ENCODE peak calls at places on chromosomes 13 and 19, in eight cellular contexts. One of them, this sample, is unnamed.

GRCh38 chr19:10612515-10613119 is 12.7 kb upstream of the SLC44A2 start:
- DNase-seq in BE2C: no peak
- DNase-seq in H1: no peak
- DNase-seq in uterus: peak; percentile 34
- DNase-seq in effector memory CD4-positive, alpha-beta T cell: no peak
- DNase-seq in lower lobe of right lung: peak; percentile 87
- DNase-seq in Peyer's patch: peak; percentile 59
- DNase-seq in GM23338: no peak
- DNase-seq in this sample: no peak

GRCh38 chr13:91153372-91153771 is 194.1 kb upstream of the MIR17HG start:
- DNase-seq in BE2C: no peak
- DNase-seq in H1: no peak
- DNase-seq in uterus: no peak
- DNase-seq in effector memory CD4-positive, alpha-beta T cell: no peak
- DNase-seq in lower lobe of right lung: no peak
- DNase-seq in Peyer's patch: no peak
- DNase-seq in GM23338: no peak
- DNase-seq in this sample: no peak

GRCh38 chr13:74191036-74191809 is 57.0 kb upstream of the KLF12 start:
- DNase-seq in BE2C: no peak
- DNase-seq in H1: no peak
- DNase-seq in uterus: no peak
- DNase-seq in effector memory CD4-positive, alpha-beta T cell: no peak
- DNase-seq in lower lobe of right lung: no peak
- DNase-seq in Peyer's patch: no peak
- DNase-seq in GM23338: no peak
- DNase-seq in this sample: no peak

GRCh38 chr13:31115616-31116015 is 46.1 kb downstream of the HSPH1 start:
- DNase-seq in BE2C: no peak
- DNase-seq in H1: no peak
- DNase-seq in uterus: no peak
- DNase-seq in effector memory CD4-positive, alpha-beta T cell: no peak
- DNase-seq in lower lobe of right lung: no peak
- DNase-seq in Peyer's patch: no peak
- DNase-seq in GM23338: no peak
- DNase-seq in this sample: no peak

GRCh38 chr13:79403113-79403512 is 2.9 kb downstream of the RBM26 start:
- DNase-seq in BE2C: no peak
- DNase-seq in H1: no peak
- DNase-seq in uterus: no peak
- DNase-seq in effector memory CD4-positive, alpha-beta T cell: no peak
- DNase-seq in lower lobe of right lung: no peak
- DNase-seq in Peyer's patch: no peak
- DNase-seq in GM23338: no peak
- DNase-seq in this sample: no peak

GRCh38 chr19:14112051-14112808 is 5.3 kb downstream of the PRKACA start:
- DNase-seq in BE2C: no peak
- DNase-seq in H1: no peak
- DNase-seq in uterus: no peak
- DNase-seq in effector memory CD4-positive, alpha-beta T cell: no peak
- DNase-seq in lower lobe of right lung: no peak
- DNase-seq in Peyer's patch: no peak
- DNase-seq in GM23338: peak; percentile 34
- DNase-seq in this sample: no peak

GRCh38 chr13:75101997-75102720 is 379.8 kb downstream of the TBC1D4 start:
- DNase-seq in BE2C: peak; percentile 7
- DNase-seq in H1: no peak
- DNase-seq in uterus: no peak
- DNase-seq in effector memory CD4-positive, alpha-beta T cell: no peak
- DNase-seq in lower lobe of right lung: no peak
- DNase-seq in Peyer's patch: no peak
- DNase-seq in GM23338: peak; percentile 36
- DNase-seq in this sample: no peak

GRCh38 chr19:13978306-13978705 is 26.0 kb downstream of the DCAF15 start:
- DNase-seq in BE2C: peak; percentile 91
- DNase-seq in H1: peak; percentile 98
- DNase-seq in uterus: peak; percentile 91
- DNase-seq in effector memory CD4-positive, alpha-beta T cell: no peak
- DNase-seq in lower lobe of right lung: peak; percentile 86
- DNase-seq in Peyer's patch: peak; percentile 76
- DNase-seq in GM23338: peak; percentile 99
- DNase-seq in this sample: peak; percentile 92

GRCh38 chr13:48476215-48476614 is 56.7 kb downstream of the RCBTB2 start:
- DNase-seq in BE2C: no peak
- DNase-seq in H1: no peak
- DNase-seq in uterus: no peak
- DNase-seq in effector memory CD4-positive, alpha-beta T cell: no peak
- DNase-seq in lower lobe of right lung: no peak
- DNase-seq in Peyer's patch: no peak
- DNase-seq in GM23338: no peak
- DNase-seq in this sample: no peak

GRCh38 chr13:48478401-48478800 is 54.5 kb downstream of the RCBTB2 start:
- DNase-seq in BE2C: no peak
- DNase-seq in H1: no peak
- DNase-seq in uterus: no peak
- DNase-seq in effector memory CD4-positive, alpha-beta T cell: no peak
- DNase-seq in lower lobe of right lung: no peak
- DNase-seq in Peyer's patch: no peak
- DNase-seq in GM23338: no peak
- DNase-seq in this sample: no peak

GRCh38 chr13:48475230-48475629 is 57.6 kb downstream of the RCBTB2 start:
- DNase-seq in BE2C: no peak
- DNase-seq in H1: no peak
- DNase-seq in uterus: no peak
- DNase-seq in effector memory CD4-positive, alpha-beta T cell: no peak
- DNase-seq in lower lobe of right lung: no peak
- DNase-seq in Peyer's patch: no peak
- DNase-seq in GM23338: peak; percentile 18
- DNase-seq in this sample: no peak

GRCh38 chr13:48477191-48477855 is 55.6 kb downstream of the RCBTB2 start:
- DNase-seq in BE2C: no peak
- DNase-seq in H1: no peak
- DNase-seq in uterus: no peak
- DNase-seq in effector memory CD4-positive, alpha-beta T cell: no peak
- DNase-seq in lower lobe of right lung: no peak
- DNase-seq in Peyer's patch: no peak
- DNase-seq in GM23338: no peak
- DNase-seq in this sample: no peak

GRCh38 chr13:48476674-48477073 is 56.2 kb downstream of the RCBTB2 start:
- DNase-seq in BE2C: no peak
- DNase-seq in H1: no peak
- DNase-seq in uterus: no peak
- DNase-seq in effector memory CD4-positive, alpha-beta T cell: no peak
- DNase-seq in lower lobe of right lung: no peak
- DNase-seq in Peyer's patch: no peak
- DNase-seq in GM23338: no peak
- DNase-seq in this sample: no peak
- H3K4me3 ChIP-seq in BE2C: no peak overlapping the region
- H3K4me3 ChIP-seq in H1: no peak overlapping the region
- H3K4me3 ChIP-seq in uterus: no peak overlapping the region
- H3K4me3 ChIP-seq in effector memory CD4-positive, alpha-beta T cell: no peak overlapping the region
- H3K4me3 ChIP-seq in lower lobe of right lung: no peak overlapping the region
- H3K4me3 ChIP-seq in Peyer's patch: no peak overlapping the region
- H3K4me3 ChIP-seq in GM23338: no peak overlapping the region
- H3K4me3 ChIP-seq in this sample: no peak overlapping the region

GRCh38 chr19:40802300-40803169 is 3.5 kb downstream of the EGLN2 start:
- DNase-seq in BE2C: peak; percentile 65
- DNase-seq in H1: no peak
- DNase-seq in uterus: peak; percentile 73
- DNase-seq in effector memory CD4-positive, alpha-beta T cell: no peak
- DNase-seq in lower lobe of right lung: no peak
- DNase-seq in Peyer's patch: peak; percentile 74
- DNase-seq in GM23338: no peak
- DNase-seq in this sample: no peak

GRCh38 chr19:40800339-40800996 is 1.5 kb downstream of the EGLN2 start:
- DNase-seq in BE2C: no peak
- DNase-seq in H1: no peak
- DNase-seq in uterus: no peak
- DNase-seq in effector memory CD4-positive, alpha-beta T cell: no peak
- DNase-seq in lower lobe of right lung: no peak
- DNase-seq in Peyer's patch: no peak
- DNase-seq in GM23338: no peak
- DNase-seq in this sample: no peak

GRCh38 chr19:40799558-40800338 is 757 bp downstream of the EGLN2 start:
- DNase-seq in BE2C: peak; percentile 44
- DNase-seq in H1: peak; percentile 73
- DNase-seq in uterus: no peak
- DNase-seq in effector memory CD4-positive, alpha-beta T cell: no peak
- DNase-seq in lower lobe of right lung: peak; percentile 78
- DNase-seq in Peyer's patch: peak; percentile 69
- DNase-seq in GM23338: peak; percentile 69
- DNase-seq in this sample: no peak

GRCh38 chr19:40801449-40802299 is 2.7 kb downstream of the EGLN2 start:
- DNase-seq in BE2C: no peak
- DNase-seq in H1: no peak
- DNase-seq in uterus: no peak
- DNase-seq in effector memory CD4-positive, alpha-beta T cell: no peak
- DNase-seq in lower lobe of right lung: no peak
- DNase-seq in Peyer's patch: no peak
- DNase-seq in GM23338: no peak
- DNase-seq in this sample: no peak

DNA sequence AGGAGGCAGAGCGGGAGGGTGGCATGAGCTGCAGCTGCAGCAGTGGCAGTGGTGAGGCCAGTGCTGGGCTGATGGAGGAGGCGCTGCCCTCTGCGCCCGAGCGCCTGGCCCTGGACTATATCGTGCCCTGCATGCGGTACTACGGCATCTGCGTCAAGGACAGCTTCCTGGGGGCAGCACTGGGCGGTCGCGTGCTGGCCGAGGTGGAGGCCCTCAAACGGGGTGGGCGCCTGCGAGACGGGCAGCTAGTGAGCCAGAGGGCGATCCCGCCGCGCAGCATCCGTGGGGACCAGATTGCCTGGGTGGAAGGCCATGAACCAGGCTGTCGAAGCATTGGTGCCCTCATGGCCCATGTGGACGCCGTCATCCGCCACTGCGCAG is 2.0 kb downstream of the EGLN2 start:
- DNase-seq in BE2C: no peak
- DNase-seq in H1: no peak
- DNase-seq in uterus: no peak
- DNase-seq in effector memory CD4-positive, alpha-beta T cell: no peak
- DNase-seq in lower lobe of right lung: no peak
- DNase-seq in Peyer's patch: no peak
- DNase-seq in GM23338: no peak
- DNase-seq in this sample: no peak
- H3K4me3 ChIP-seq in BE2C: no peak overlapping the region
- H3K4me3 ChIP-seq in H1: peak overlapping the region; percentile 99
- H3K4me3 ChIP-seq in uterus: peak overlapping the region; percentile 82
- H3K4me3 ChIP-seq in effector memory CD4-positive, alpha-beta T cell: peak overlapping the region; percentile 72
- H3K4me3 ChIP-seq in lower lobe of right lung: peak overlapping the region; percentile 92
- H3K4me3 ChIP-seq in Peyer's patch: no peak overlapping the region
- H3K4me3 ChIP-seq in GM23338: peak overlapping the region; percentile 89
- H3K4me3 ChIP-seq in this sample: peak overlapping the region; percentile 97

GRCh38 chr19:18418725-18419194 is 438 bp upstream of the SSBP4 start:
- DNase-seq in BE2C: no peak
- DNase-seq in H1: no peak
- DNase-seq in uterus: no peak
- DNase-seq in effector memory CD4-positive, alpha-beta T cell: peak; percentile 47
- DNase-seq in lower lobe of right lung: peak; percentile 77
- DNase-seq in Peyer's patch: no peak
- DNase-seq in GM23338: peak; percentile 43
- DNase-seq in this sample: peak; percentile 73

GRCh38 chr19:18416778-18417249 is 2.4 kb upstream of the SSBP4 start:
- DNase-seq in BE2C: peak; percentile 89
- DNase-seq in H1: peak; percentile 86
- DNase-seq in uterus: peak; percentile 95
- DNase-seq in effector memory CD4-positive, alpha-beta T cell: peak; percentile 70
- DNase-seq in lower lobe of right lung: peak; percentile 92
- DNase-seq in Peyer's patch: peak; percentile 80
- DNase-seq in GM23338: peak; percentile 93
- DNase-seq in this sample: peak; percentile 97

GRCh38 chr19:18419195-18419698 is at the start of gene SSBP4:
- DNase-seq in BE2C: peak; percentile 84
- DNase-seq in H1: peak; percentile 87
- DNase-seq in uterus: peak; percentile 80
- DNase-seq in effector memory CD4-positive, alpha-beta T cell: peak; percentile 62
- DNase-seq in lower lobe of right lung: peak; percentile 80
- DNase-seq in Peyer's patch: peak; percentile 83
- DNase-seq in GM23338: peak; percentile 88
- DNase-seq in this sample: peak; percentile 93

GRCh38 chr19:18417250-18418033 is 1.8 kb upstream of the SSBP4 start:
- DNase-seq in BE2C: peak; percentile 86
- DNase-seq in H1: peak; percentile 85
- DNase-seq in uterus: peak; percentile 86
- DNase-seq in effector memory CD4-positive, alpha-beta T cell: no peak
- DNase-seq in lower lobe of right lung: peak; percentile 87
- DNase-seq in Peyer's patch: no peak
- DNase-seq in GM23338: peak; percentile 89
- DNase-seq in this sample: peak; percentile 95

GRCh38 chr19:18418034-18418724 is 1.0 kb upstream of the SSBP4 start:
- DNase-seq in BE2C: no peak
- DNase-seq in H1: no peak
- DNase-seq in uterus: peak; percentile 72
- DNase-seq in effector memory CD4-positive, alpha-beta T cell: no peak
- DNase-seq in lower lobe of right lung: peak; percentile 81
- DNase-seq in Peyer's patch: no peak
- DNase-seq in GM23338: no peak
- DNase-seq in this sample: no peak
- H3K4me3 ChIP-seq in BE2C: no peak overlapping the region
- H3K4me3 ChIP-seq in H1: peak overlapping the region; percentile 63
- H3K4me3 ChIP-seq in uterus: peak overlapping the region; percentile 46
- H3K4me3 ChIP-seq in effector memory CD4-positive, alpha-beta T cell: peak overlapping the region; percentile 39
- H3K4me3 ChIP-seq in lower lobe of right lung: peak overlapping the region; percentile 80
- H3K4me3 ChIP-seq in Peyer's patch: peak overlapping the region; percentile 60
- H3K4me3 ChIP-seq in GM23338: peak overlapping the region; percentile 73
- H3K4me3 ChIP-seq in this sample: no peak overlapping the region

GRCh38 chr19:39828015-39828633 is 5.8 kb downstream of the DYRK1B start:
- DNase-seq in BE2C: no peak
- DNase-seq in H1: no peak
- DNase-seq in uterus: no peak
- DNase-seq in effector memory CD4-positive, alpha-beta T cell: no peak
- DNase-seq in lower lobe of right lung: no peak
- DNase-seq in Peyer's patch: no peak
- DNase-seq in GM23338: no peak
- DNase-seq in this sample: no peak

GRCh38 chr19:39825531-39826076 is 8.4 kb downstream of the DYRK1B start:
- DNase-seq in BE2C: no peak
- DNase-seq in H1: no peak
- DNase-seq in uterus: no peak
- DNase-seq in effector memory CD4-positive, alpha-beta T cell: no peak
- DNase-seq in lower lobe of right lung: no peak
- DNase-seq in Peyer's patch: no peak
- DNase-seq in GM23338: no peak
- DNase-seq in this sample: no peak

GRCh38 chr19:39827216-39827615 is 6.7 kb downstream of the DYRK1B start:
- DNase-seq in BE2C: no peak
- DNase-seq in H1: no peak
- DNase-seq in uterus: no peak
- DNase-seq in effector memory CD4-positive, alpha-beta T cell: no peak
- DNase-seq in lower lobe of right lung: no peak
- DNase-seq in Peyer's patch: no peak
- DNase-seq in GM23338: no peak
- DNase-seq in this sample: no peak

GRCh38 chr19:39825093-39825463 is 8.9 kb downstream of the DYRK1B start:
- DNase-seq in BE2C: no peak
- DNase-seq in H1: no peak
- DNase-seq in uterus: no peak
- DNase-seq in effector memory CD4-positive, alpha-beta T cell: no peak
- DNase-seq in lower lobe of right lung: no peak
- DNase-seq in Peyer's patch: no peak
- DNase-seq in GM23338: no peak
- DNase-seq in this sample: no peak

DNA sequence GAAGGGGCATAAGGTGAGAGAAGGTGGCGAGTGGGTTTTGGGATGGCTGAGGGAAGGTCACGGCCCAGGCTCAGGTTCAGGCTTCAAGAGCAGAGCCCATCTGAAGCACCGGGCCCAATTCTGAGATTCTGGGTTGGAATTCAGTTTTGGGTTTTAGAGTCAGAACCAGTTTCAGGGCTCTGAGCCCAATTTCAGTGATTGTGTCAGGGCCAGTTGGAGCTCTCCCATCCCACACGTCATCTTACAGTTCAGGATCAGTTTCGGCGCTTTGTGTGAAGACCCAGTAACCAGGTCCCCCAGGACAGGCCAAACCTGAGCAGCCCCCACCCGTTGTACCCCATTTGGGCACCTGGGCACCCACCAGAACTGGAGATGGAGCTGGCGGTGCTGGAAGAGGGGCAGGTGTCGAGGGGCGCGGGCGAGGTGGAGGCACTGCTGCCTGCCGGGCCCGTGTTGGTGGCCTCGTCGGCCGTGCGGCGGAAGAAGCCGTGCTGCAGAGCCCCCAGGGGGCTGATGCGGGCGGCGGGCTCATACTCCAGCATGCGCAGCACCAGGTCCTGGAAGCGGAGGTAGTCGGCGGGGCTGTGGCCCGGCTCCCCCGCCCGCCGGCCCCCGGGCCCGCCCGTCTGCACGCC is 7.5 kb downstream of the DYRK1B start:
- DNase-seq in BE2C: no peak
- DNase-seq in H1: no peak
- DNase-seq in uterus: no peak
- DNase-seq in effector memory CD4-positive, alpha-beta T cell: no peak
- DNase-seq in lower lobe of right lung: no peak
- DNase-seq in Peyer's patch: no peak
- DNase-seq in GM23338: no peak
- DNase-seq in this sample: no peak
- H3K4me3 ChIP-seq in BE2C: no peak overlapping the region
- H3K4me3 ChIP-seq in H1: no peak overlapping the region
- H3K4me3 ChIP-seq in uterus: no peak overlapping the region
- H3K4me3 ChIP-seq in effector memory CD4-positive, alpha-beta T cell: no peak overlapping the region
- H3K4me3 ChIP-seq in lower lobe of right lung: no peak overlapping the region
- H3K4me3 ChIP-seq in Peyer's patch: no peak overlapping the region
- H3K4me3 ChIP-seq in GM23338: no peak overlapping the region
- H3K4me3 ChIP-seq in this sample: no peak overlapping the region

This sample was measured in A673.